ENCODE peak calls at places on chromosomes 4 and X, in six cellular contexts. B is breast epithelium, N is astrocyte of the spinal cord, W is foreskin fibroblast, S is fibroblast of lung, E is heart left ventricle. L is an unnamed sample.

GRCh38 chrX:129719931-129720520 is 18.8 kb upstream of the XPNPEP2 start:
- DNase-seq in E (no peak), S (no peak), B (no peak), W (no peak), N (no peak), L (peak; percentile 4)

GRCh38 chr4:183504930-183505555 is at the start of gene ING2:
- DNase-seq in E (no peak), S (no peak), W (peak; percentile 74), B (peak; percentile 27), N (no peak), L (peak; percentile 63)

GRCh38 chr4:169132561-169133305 is 122.7 kb upstream of the CBR4 start:
- DNase-seq in E (no peak), B (no peak), S (no peak), W (no peak), N (peak; percentile 25), L (peak; percentile 43)

GRCh38 chr4:156596026-156596425 is 375.6 kb downstream of the PDGFC start:
- DNase-seq in S (no peak), E (no peak), B (no peak), W (no peak), N (no peak), L (peak; percentile 43)

GRCh38 chrX:72305286-72306084 is at the start of gene CITED1:
- DNase-seq in E (no peak), N (no peak), B (no peak), W (no peak), S (no peak), L (no peak)

GRCh38 chrX:45400380-45400779 is 199.7 kb upstream of the DIPK2B start:
- DNase-seq in S (peak; percentile 46), W (no peak), N (peak; percentile 73), B (no peak), E (no peak), L (peak; percentile 83)

GRCh38 chr4:66640216-66640615 is 905.1 kb downstream of the CENPC start:
- DNase-seq in N (no peak), B (no peak), W (no peak), S (no peak), E (no peak), L (no peak)

GRCh38 chr4:168707205-168707604 is 210.4 kb downstream of the PALLD start:
- DNase-seq in W (no peak), E (no peak), N (peak; percentile 33), S (no peak), B (no peak), L (no peak)

GRCh38 chrX:110512341-110512740 is 153.7 kb downstream of the RTL9 start:
- DNase-seq in B (no peak), N (no peak), S (no peak), W (no peak), E (no peak), L (no peak)
- H3K4me3 ChIP-seq in B (no peak overlapping the region), N (no peak overlapping the region), S (no peak overlapping the region), W (no peak overlapping the region), E (no peak overlapping the region), L (no peak overlapping the region)

GRCh38 chr4:71130827-71131603 is 137.6 kb downstream of the DCK start:
- DNase-seq in N (peak; percentile 67), B (no peak), W (peak; percentile 31), E (no peak), S (peak; percentile 61), L (peak; percentile 76)
- TF ChIP-seq CTCF in N (peak; percentile 30), B (no peak), W (peak; percentile 25), E (peak; percentile 7), S (peak; percentile 23), L (peak; percentile 51)

GRCh38 chrX:125203737-125204578 is 115.7 kb upstream of the TEX13C start:
- DNase-seq in W (no peak), N (peak; percentile 31), B (no peak), E (peak; percentile 57), S (no peak), L (peak; percentile 0)

GRCh38 chrX:125202486-125203378 is 116.9 kb upstream of the TEX13C start:
- DNase-seq in N (no peak), E (no peak), B (no peak), W (no peak), S (no peak), L (no peak)

GRCh38 chrX:125205918-125206665 is 113.6 kb upstream of the TEX13C start:
- DNase-seq in E (no peak), W (no peak), N (peak; percentile 3), S (no peak), B (no peak), L (no peak)

GRCh38 chrX:125203379-125203736 is 116.3 kb upstream of the TEX13C start:
- DNase-seq in E (peak; percentile 51), S (no peak), B (no peak), N (no peak), W (no peak), L (no peak)

DNA sequence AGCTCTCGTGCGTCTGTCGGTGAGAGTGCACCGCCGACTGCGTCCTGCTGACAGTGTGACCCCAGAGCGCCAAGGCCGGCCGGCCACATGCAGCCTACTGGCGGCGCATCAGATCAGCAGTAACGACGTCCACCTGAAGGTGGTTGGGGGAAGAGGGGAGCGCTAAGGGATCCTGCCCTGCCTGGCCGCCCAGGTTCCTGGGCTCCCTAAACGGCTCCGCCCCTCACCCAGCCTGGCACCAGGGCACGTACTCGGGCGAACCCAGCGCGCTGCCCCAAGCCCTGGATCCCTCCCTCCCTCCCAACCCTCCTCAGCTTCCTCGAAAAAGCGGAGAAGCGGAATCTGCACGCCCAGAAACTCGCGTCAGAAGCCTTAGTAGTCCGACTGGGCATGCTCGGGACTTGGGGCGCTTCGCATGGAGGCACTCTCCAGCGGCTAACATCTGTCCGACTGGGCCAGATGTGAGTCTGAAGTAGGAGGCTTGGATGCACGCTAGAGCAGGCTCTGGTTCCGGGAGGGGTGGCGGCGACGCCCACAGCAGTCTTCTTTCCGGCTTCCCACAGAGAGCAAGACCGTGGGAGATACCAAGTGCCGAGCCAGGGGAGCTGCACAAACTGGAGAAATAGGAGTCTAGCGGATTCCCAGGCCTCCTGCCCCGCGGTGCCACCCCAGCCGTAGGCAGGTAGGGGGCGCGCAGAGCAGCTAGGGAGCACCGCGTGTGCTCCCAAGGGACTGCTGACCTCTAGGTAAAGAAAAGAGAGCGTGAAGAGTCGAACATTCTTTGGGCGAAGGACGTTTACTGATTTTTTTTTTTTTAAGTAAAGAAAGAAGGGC is 114.4 kb upstream of the TEX13C start:
- DNase-seq in B (peak; percentile 23), W (no peak), S (peak; percentile 0), E (peak; percentile 58), N (peak; percentile 45), L (peak; percentile 6)
- H3K4me3 ChIP-seq in B (peak overlapping the region; percentile 50), W (no peak overlapping the region), S (no peak overlapping the region), E (peak overlapping the region; percentile 4), N (peak overlapping the region; percentile 26), L (peak overlapping the region; percentile 33)

GRCh38 chr4:55902677-55903076 is 46.1 kb upstream of the CEP135 start:
- DNase-seq in N (no peak), E (no peak), S (no peak), W (no peak), B (no peak), L (no peak)
- TF ChIP-seq CTCF in N (no peak), E (no peak), S (no peak), W (no peak), B (no peak), L (no peak)

DNA sequence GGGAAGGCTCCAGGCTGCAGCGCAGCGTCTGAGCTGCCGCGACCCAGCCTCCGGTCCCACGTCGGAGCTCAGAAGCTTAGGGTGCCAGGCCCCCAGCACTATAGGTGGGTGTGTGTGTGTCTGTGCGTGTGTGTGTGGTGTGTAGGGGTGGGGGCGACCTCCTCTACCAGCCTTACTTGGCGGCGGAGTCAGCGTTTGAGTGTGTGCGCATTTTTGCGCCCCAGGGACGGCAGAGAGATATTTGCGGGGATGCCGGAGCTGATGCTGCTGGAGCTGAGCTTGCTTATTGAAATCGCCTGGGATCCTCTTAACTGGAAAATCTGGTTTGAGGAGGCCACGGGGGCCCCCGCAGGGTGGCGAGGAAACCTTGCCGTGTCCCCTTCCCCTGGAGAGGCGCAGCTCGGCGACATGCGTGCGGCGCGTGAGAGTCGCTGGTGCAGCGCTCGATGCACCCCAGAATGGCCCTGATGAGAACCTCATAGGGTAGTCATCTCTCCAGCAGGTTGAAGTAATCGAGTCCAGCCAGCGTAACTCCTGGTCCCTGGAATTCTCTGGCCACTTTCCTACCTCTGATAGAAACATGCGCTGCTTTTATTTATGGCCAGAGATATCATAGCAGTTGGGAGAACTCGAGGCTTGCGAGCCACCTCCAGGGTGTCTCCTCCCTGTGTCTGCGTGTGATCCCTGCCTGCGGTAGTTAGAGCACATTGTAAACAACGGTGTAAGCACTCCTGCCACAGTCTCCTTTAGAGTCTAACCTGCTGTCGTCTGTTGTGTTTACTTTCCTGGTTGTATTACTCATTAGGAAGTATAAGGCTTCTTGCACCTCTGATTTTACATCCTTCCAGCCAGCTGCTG is 2.7 kb downstream of the ADGRL3 start:
- DNase-seq in W (no peak), E (peak; percentile 28), B (no peak), S (peak; percentile 13), N (peak; percentile 25), L (no peak)
- H3K4me3 ChIP-seq in W (no peak overlapping the region), E (peak overlapping the region; percentile 57), B (peak overlapping the region; percentile 55), S (peak overlapping the region; percentile 36), N (peak overlapping the region; percentile 61), L (no peak overlapping the region)

L was measured in AG10803.